ENCODE peak calls at places on chromosomes 13 and 19, in four cellular contexts. One of them, this sample, is unnamed.

GRCh38 chr13:19587635-19588300 is 26.4 kb upstream of the TPTE2 start:
- DNase-seq in AG09309: no peak
- DNase-seq in choroid plexus epithelial cell: peak
- DNase-seq in right atrium auricular region: no peak
- DNase-seq in this sample: peak

GRCh38 chr13:46603165-46603603 is 50.2 kb downstream of the LRCH1 start:
- DNase-seq in AG09309: no peak
- DNase-seq in choroid plexus epithelial cell: peak
- DNase-seq in right atrium auricular region: no peak
- DNase-seq in this sample: peak

GRCh38 chr13:113726961-113727411 is 32.0 kb upstream of the TMEM255B start:
- DNase-seq in right atrium auricular region: no peak
- DNase-seq in AG09309: no peak
- DNase-seq in choroid plexus epithelial cell: peak
- DNase-seq in this sample: peak

GRCh38 chr19:55454787-55455243 is 6.6 kb downstream of the ISOC2 start:
- DNase-seq in AG09309: no peak
- DNase-seq in choroid plexus epithelial cell: peak
- DNase-seq in right atrium auricular region: no peak
- DNase-seq in this sample: no peak

GRCh38 chr19:40335855-40336700 is 12.1 kb downstream of the C19orf47 start:
- DNase-seq in right atrium auricular region: no peak
- DNase-seq in choroid plexus epithelial cell: no peak
- DNase-seq in AG09309: no peak
- DNase-seq in this sample: no peak

GRCh38 chr13:110902370-110902769 is 12.5 kb downstream of the ANKRD10 start:
- DNase-seq in choroid plexus epithelial cell: peak
- DNase-seq in right atrium auricular region: no peak
- DNase-seq in AG09309: no peak
- DNase-seq in this sample: peak

GRCh38 chr13:51825681-51826254 is 19.2 kb downstream of the TMEM272 start:
- DNase-seq in right atrium auricular region: no peak
- DNase-seq in AG09309: no peak
- DNase-seq in choroid plexus epithelial cell: no peak
- DNase-seq in this sample: no peak

GRCh38 chr13:66689037-66689619 is 541.0 kb downstream of the PCDH9 start:
- DNase-seq in AG09309: no peak
- DNase-seq in right atrium auricular region: no peak
- DNase-seq in choroid plexus epithelial cell: peak
- DNase-seq in this sample: peak

GRCh38 chr19:858868-859843 is at the start of gene CFD:
- DNase-seq in AG09309: no peak
- DNase-seq in right atrium auricular region: peak
- DNase-seq in choroid plexus epithelial cell: no peak
- DNase-seq in this sample: peak

GRCh38 chr19:38035515-38036495 is 128.8 kb downstream of the SIPA1L3 start:
- DNase-seq in AG09309: no peak
- DNase-seq in choroid plexus epithelial cell: no peak
- DNase-seq in right atrium auricular region: no peak
- DNase-seq in this sample: peak

GRCh38 chr13:57666554-57666953 is 35.0 kb downstream of the PCDH17 start:
- DNase-seq in AG09309: no peak
- DNase-seq in choroid plexus epithelial cell: no peak
- DNase-seq in right atrium auricular region: no peak
- DNase-seq in this sample: no peak

GRCh38 chr19:45901432-45901903 is 945 bp downstream of the MYPOP start:
- DNase-seq in AG09309: no peak
- DNase-seq in choroid plexus epithelial cell: peak
- DNase-seq in right atrium auricular region: peak
- DNase-seq in this sample: peak

GRCh38 chr13:110854866-110855265 is 60.0 kb downstream of the ANKRD10 start:
- DNase-seq in AG09309: no peak
- DNase-seq in right atrium auricular region: no peak
- DNase-seq in choroid plexus epithelial cell: no peak
- DNase-seq in this sample: no peak

GRCh38 chr13:64935441-64935840 is 2294.7 kb downstream of the PCDH9 start:
- DNase-seq in right atrium auricular region: no peak
- DNase-seq in choroid plexus epithelial cell: no peak
- DNase-seq in AG09309: no peak
- DNase-seq in this sample: no peak

GRCh38 chr19:58515259-58515658 is 3.5 kb upstream of the SLC27A5 start:
- DNase-seq in right atrium auricular region: no peak
- DNase-seq in choroid plexus epithelial cell: no peak
- DNase-seq in AG09309: no peak
- DNase-seq in this sample: no peak
- H3K4me3 ChIP-seq in right atrium auricular region: no peak
- H3K4me3 ChIP-seq in choroid plexus epithelial cell: no peak
- H3K4me3 ChIP-seq in AG09309: no peak
- H3K4me3 ChIP-seq in this sample: no peak

DNA sequence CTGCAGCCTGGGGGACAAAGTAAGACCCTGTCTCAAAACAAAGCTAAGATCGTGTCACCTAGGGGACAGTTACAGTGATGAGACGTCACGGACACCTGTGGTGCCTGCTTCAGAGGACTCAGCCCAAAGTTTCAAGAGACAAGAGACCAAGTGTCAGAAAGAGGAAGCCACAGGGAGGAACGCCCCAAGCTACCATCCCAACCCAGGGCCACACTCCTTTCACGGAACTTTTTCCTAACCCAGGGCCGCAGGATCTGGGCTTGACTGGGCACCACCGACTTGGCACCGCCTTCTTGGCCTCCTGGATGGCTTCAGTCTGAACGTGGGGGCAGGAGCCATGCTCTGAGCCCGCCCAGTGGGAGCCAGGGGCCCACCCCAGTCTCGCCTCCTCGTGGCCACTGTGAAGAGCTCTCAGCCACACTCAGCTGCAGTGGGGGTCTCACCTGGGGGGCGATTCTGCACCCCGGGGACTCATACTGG is 8.5 kb downstream of the MOB3A start:
- DNase-seq in AG09309: no peak
- DNase-seq in right atrium auricular region: no peak
- DNase-seq in choroid plexus epithelial cell: no peak
- DNase-seq in this sample: no peak
- TF ChIP-seq CTCF in AG09309: no peak
- TF ChIP-seq CTCF in right atrium auricular region: no peak
- TF ChIP-seq CTCF in choroid plexus epithelial cell: no peak
- TF ChIP-seq CTCF in this sample: no peak

DNA sequence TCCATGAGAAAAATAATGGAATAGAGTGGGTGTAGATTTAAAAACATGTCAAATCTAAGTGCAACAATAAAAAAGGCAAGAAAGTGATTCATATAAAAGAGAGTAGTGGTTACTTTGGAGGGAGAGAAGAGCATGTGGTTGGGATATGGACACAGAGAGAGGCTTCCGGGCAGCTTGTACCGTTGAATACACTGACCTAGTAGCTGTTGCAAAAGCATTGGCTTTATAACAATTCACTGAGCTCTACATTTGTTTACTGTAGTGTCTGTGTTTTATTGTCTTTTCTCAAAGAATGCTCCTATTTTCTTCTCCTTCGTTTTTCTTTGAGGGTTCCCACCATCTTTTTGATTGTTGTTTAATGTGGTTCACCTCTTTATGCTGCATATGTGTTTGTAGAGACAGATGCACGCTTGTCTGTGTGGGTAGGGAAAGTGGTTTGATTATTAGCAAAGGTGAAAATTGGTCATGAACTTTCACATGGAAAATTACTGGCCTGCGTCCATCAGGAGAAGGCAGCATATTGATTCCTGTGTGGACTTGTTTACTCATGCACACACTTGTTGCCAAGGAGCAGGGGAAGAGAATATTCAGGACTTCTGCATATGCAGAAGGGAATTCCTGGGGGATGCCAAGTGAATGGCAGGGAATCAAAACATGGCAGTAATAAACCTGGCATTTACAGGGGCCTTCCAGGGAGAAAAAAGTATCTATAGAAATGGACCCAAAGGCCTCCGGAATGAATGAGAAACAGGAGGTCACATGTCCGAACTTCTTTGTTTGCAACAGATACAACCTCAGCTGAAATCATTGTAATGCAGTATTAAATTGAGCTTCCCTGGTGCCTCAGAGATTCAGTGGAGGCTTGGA is 30.0 kb upstream of the IRS2 start:
- DNase-seq in choroid plexus epithelial cell: no peak
- DNase-seq in right atrium auricular region: no peak
- DNase-seq in AG09309: no peak
- DNase-seq in this sample: no peak
- H3K4me3 ChIP-seq in choroid plexus epithelial cell: no peak
- H3K4me3 ChIP-seq in right atrium auricular region: no peak
- H3K4me3 ChIP-seq in AG09309: no peak
- H3K4me3 ChIP-seq in this sample: no peak

GRCh38 chr13:32538621-32539246 is at the start of gene N4BP2L2:
- DNase-seq in AG09309: peak
- DNase-seq in choroid plexus epithelial cell: peak
- DNase-seq in right atrium auricular region: peak
- DNase-seq in this sample: peak
- TF ChIP-seq CTCF in AG09309: peak
- TF ChIP-seq CTCF in choroid plexus epithelial cell: peak
- TF ChIP-seq CTCF in right atrium auricular region: no peak
- TF ChIP-seq CTCF in this sample: peak

GRCh38 chr13:112063309-112063626 is 3.7 kb upstream of the SOX1 start:
- DNase-seq in right atrium auricular region: no peak
- DNase-seq in choroid plexus epithelial cell: no peak
- DNase-seq in AG09309: no peak
- DNase-seq in this sample: no peak
- H3K4me3 ChIP-seq in right atrium auricular region: no peak
- H3K4me3 ChIP-seq in choroid plexus epithelial cell: no peak
- H3K4me3 ChIP-seq in AG09309: no peak
- H3K4me3 ChIP-seq in this sample: no peak

GRCh38 chr13:49652691-49653305 is 24.5 kb downstream of the ARL11 start:
- DNase-seq in right atrium auricular region: no peak
- DNase-seq in choroid plexus epithelial cell: peak
- DNase-seq in AG09309: no peak
- DNase-seq in this sample: no peak
- TF ChIP-seq CTCF in right atrium auricular region: peak
- TF ChIP-seq CTCF in choroid plexus epithelial cell: peak
- TF ChIP-seq CTCF in AG09309: peak
- TF ChIP-seq CTCF in this sample: peak

GRCh38 chr19:39139305-39140194 is 14.0 kb downstream of the PAK4 start:
- DNase-seq in choroid plexus epithelial cell: peak
- DNase-seq in right atrium auricular region: no peak
- DNase-seq in AG09309: no peak
- DNase-seq in this sample: no peak
- H3K4me3 ChIP-seq in choroid plexus epithelial cell: no peak
- H3K4me3 ChIP-seq in right atrium auricular region: no peak
- H3K4me3 ChIP-seq in AG09309: no peak
- H3K4me3 ChIP-seq in this sample: no peak

DNA sequence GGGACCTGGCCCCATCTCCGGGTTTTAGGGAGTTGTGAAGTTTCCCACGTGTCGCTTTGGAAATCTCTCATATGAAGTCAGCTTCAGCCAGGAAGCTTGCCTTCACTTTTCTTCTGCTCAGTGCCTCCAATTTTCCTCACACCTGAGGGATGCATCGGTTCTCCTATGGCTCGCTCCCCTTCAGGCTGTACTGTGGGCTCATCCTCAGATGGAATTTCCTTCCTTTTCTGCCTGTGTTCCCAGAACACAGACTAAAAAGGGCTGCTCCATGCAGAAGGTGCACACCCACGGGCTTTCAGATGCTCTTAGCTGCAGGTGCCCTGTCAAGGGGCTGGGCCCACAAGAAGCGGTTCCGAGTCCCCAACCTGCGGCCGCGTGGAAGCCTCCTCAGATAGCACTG is 275.7 kb downstream of the ZNF536 start:
- DNase-seq in AG09309: no peak
- DNase-seq in choroid plexus epithelial cell: no peak
- DNase-seq in right atrium auricular region: no peak
- DNase-seq in this sample: no peak
- TF ChIP-seq CTCF in AG09309: no peak
- TF ChIP-seq CTCF in choroid plexus epithelial cell: no peak
- TF ChIP-seq CTCF in right atrium auricular region: no peak
- TF ChIP-seq CTCF in this sample: no peak

This sample was measured in fibroblast of the aortic adventitia.